ENCODE peak calls at places on chromosomes 7 and 10, in nine cellular contexts. N is lung, K is prostate gland, D is BJ, R is HepG2, V is Peyer's patch, T is left lung, L is heart right ventricle, O is uterus. U is an unnamed sample. For H3K36me3, the result is how much of the 10 kb centered on the place peaks cover.

GRCh38 chr7:93719546-93719945 is 145.0 kb upstream of the CALCR start:
- DNase-seq in T (no peak), N (no peak), V (no peak), D (no peak), L (no peak), O (no peak), K (no peak), R (no peak), U (no peak)

GRCh38 chr10:13414855-13415254 is 66.8 kb upstream of the SEPHS1 start:
- DNase-seq in L (no peak), D (no peak), N (no peak), V (peak), R (peak), K (no peak), O (no peak), T (no peak), U (no peak)

GRCh38 chr10:123117644-123118409 is 17.9 kb upstream of the HMX3 start:
- DNase-seq in O (no peak), T (peak), D (no peak), R (no peak), L (no peak), V (no peak), N (no peak), K (no peak), U (no peak)

GRCh38 chr7:30851651-30852359 is 59.8 kb upstream of the AQP1 start:
- DNase-seq in O (peak), V (no peak), K (no peak), D (peak), L (no peak), N (no peak), T (no peak), R (no peak), U (no peak)

GRCh38 chr10:77898323-77899079 is 28.1 kb downstream of the DLG5 start:
- DNase-seq in K (peak), D (no peak), V (peak), R (no peak), O (no peak), T (no peak), N (no peak), L (no peak), U (peak)

GRCh38 chr7:100053201-100053600 is 3.6 kb downstream of the ZSCAN21 start:
- DNase-seq in N (peak), T (no peak), O (no peak), L (no peak), D (no peak), V (no peak), R (peak), K (peak), U (no peak)

GRCh38 chr7:139853576-139854511 is 24.8 kb downstream of the TBXAS1 start:
- DNase-seq in N (no peak), O (peak), V (no peak), K (peak), R (no peak), D (no peak), L (no peak), T (no peak), U (no peak)

GRCh38 chr7:81457858-81458522 is 311.9 kb downstream of the HGF start:
- DNase-seq in N (no peak), R (no peak), K (no peak), O (no peak), T (no peak), D (no peak), V (no peak), L (no peak), U (no peak)

GRCh38 chr7:36390199-36391090 is 783 bp downstream of the ANLN start:
- DNase-seq in L (peak), O (peak), T (peak), D (peak), V (peak), K (peak), N (peak), R (peak), U (peak)

GRCh38 chr7:2107386-2108085 is 125.2 kb downstream of the MAD1L1 start:
- DNase-seq in V (no peak), L (no peak), N (no peak), D (no peak), O (no peak), K (no peak), T (no peak), R (no peak), U (no peak)
- H3K4me3 ChIP-seq in V (no peak), L (no peak), N (no peak), D (no peak), O (no peak), K (no peak), T (no peak), R (no peak), U (no peak)

DNA sequence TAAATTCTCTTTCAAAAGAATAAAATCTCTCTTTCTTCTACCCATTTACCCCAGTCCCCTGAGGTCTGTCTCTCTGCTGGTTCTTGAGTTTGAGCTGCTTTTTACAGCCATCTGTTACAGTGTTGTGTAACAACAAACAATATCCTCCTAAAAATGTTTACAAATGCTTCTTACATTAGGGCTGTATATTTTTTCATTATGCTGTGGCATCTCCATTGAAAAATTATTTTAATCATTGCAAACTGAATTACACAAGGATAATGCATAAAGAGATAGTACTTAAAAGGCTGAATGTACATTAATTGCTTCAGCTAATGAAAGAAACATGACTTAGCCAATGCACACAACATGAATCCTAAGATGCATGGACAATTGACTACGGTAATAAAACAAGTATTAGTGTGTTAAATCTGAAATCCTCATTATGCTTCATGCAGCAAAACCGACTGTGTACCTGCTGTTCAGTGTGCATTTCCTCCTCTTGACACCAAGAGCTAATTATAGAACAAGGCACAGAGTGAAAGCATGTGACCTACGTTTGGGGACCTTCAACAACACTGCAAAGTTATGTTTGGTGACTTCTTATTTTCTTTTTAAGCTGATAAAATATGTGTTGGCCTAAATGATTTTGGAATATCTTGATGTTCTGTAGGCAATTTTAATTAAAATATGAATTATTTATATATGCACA is 181.7 kb upstream of the RHOBTB1 start:
- DNase-seq in R (no peak), K (no peak), O (no peak), D (no peak), T (no peak), V (no peak), N (no peak), L (no peak), U (no peak)
- H3K36me3 ChIP-seq in R (under half), K (under half), O (under half), D (under half), T (under half), V (under half), N (under half), L (under half), U (under half)

GRCh38 chr7:4866528-4867496 is 5.0 kb upstream of the PAPOLB start:
- DNase-seq in N (no peak), O (no peak), L (no peak), D (no peak), K (no peak), V (no peak), T (no peak), R (no peak), U (no peak)
- TF ChIP-seq CTCF in N (no peak), O (no peak), L (no peak), D (no peak), K (no peak), V (no peak), T (no peak), R (no peak), U (no peak)

DNA sequence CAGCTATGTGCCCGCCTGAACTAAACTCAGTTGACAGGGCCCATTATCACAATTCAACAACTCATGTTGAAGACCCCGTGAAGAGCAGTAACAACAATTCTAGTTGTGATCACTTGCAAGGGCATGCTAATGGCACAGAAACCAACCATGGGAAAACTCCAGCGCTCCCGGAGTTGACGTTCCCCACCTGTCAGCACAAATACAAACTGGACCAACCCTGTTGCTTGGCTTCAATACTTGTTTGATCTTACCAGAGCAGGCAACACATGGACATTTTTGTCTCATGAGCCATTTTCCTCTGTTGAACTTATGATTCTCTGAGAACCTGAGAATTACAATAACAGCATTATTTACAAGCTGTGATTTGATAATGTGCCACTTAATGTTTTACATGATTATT is 119.0 kb upstream of the LANCL2 start:
- DNase-seq in K (no peak), R (no peak), D (no peak), N (no peak), O (no peak), T (no peak), L (no peak), V (no peak), U (no peak)
- H3K4me3 ChIP-seq in K (no peak), R (no peak), D (no peak), N (no peak), O (no peak), T (no peak), L (no peak), V (no peak), U (no peak)